ENCODE peak calls at places on chromosomes 3 and 15, in six cellular contexts. One of them, this sample, is unnamed. For H3K27me3, the result is how much of the 10 kb centered on the place peaks cover.

GRCh38 chr15:72050700-72051099 is 67.2 kb downstream of the MYO9A start:
- DNase-seq in CD8-positive, alpha-beta T cell: no peak
- DNase-seq in AG04450: no peak
- DNase-seq in GM23338: no peak
- DNase-seq in K562: no peak
- DNase-seq in psoas muscle: no peak
- DNase-seq in this sample: no peak

GRCh38 chr3:119913021-119913420 is 131.1 kb downstream of the NR1I2 start:
- DNase-seq in CD8-positive, alpha-beta T cell: no peak
- DNase-seq in AG04450: no peak
- DNase-seq in GM23338: peak
- DNase-seq in K562: no peak
- DNase-seq in psoas muscle: no peak
- DNase-seq in this sample: no peak

GRCh38 chr3:55654123-55654787 is 167.1 kb upstream of the WNT5A start:
- DNase-seq in CD8-positive, alpha-beta T cell: no peak
- DNase-seq in AG04450: no peak
- DNase-seq in GM23338: no peak
- DNase-seq in K562: no peak
- DNase-seq in psoas muscle: no peak
- DNase-seq in this sample: no peak

GRCh38 chr3:86837871-86838270 is 153.1 kb downstream of the VGLL3 start:
- DNase-seq in CD8-positive, alpha-beta T cell: no peak
- DNase-seq in AG04450: no peak
- DNase-seq in GM23338: no peak
- DNase-seq in K562: no peak
- DNase-seq in psoas muscle: no peak
- DNase-seq in this sample: no peak

GRCh38 chr3:14562441-14562840 is 22.3 kb upstream of the GRIP2 start:
- DNase-seq in CD8-positive, alpha-beta T cell: no peak
- DNase-seq in AG04450: no peak
- DNase-seq in GM23338: no peak
- DNase-seq in K562: no peak
- DNase-seq in psoas muscle: no peak
- DNase-seq in this sample: no peak

GRCh38 chr3:10926831-10927521 is 65.6 kb upstream of the SLC6A1 start:
- DNase-seq in CD8-positive, alpha-beta T cell: no peak
- DNase-seq in AG04450: no peak
- DNase-seq in GM23338: no peak
- DNase-seq in K562: no peak
- DNase-seq in psoas muscle: no peak
- DNase-seq in this sample: no peak

GRCh38 chr3:45224824-45225464 is 1.1 kb downstream of the TMEM158 start:
- DNase-seq in CD8-positive, alpha-beta T cell: no peak
- DNase-seq in AG04450: peak
- DNase-seq in GM23338: peak
- DNase-seq in K562: peak
- DNase-seq in psoas muscle: peak
- DNase-seq in this sample: no peak

GRCh38 chr15:98970799-98971198 is 36.8 kb downstream of the PGPEP1L start:
- DNase-seq in CD8-positive, alpha-beta T cell: no peak
- DNase-seq in AG04450: no peak
- DNase-seq in GM23338: no peak
- DNase-seq in K562: no peak
- DNase-seq in psoas muscle: no peak
- DNase-seq in this sample: no peak

GRCh38 chr3:16067837-16068471 is 106.5 kb upstream of the GALNT15 start:
- DNase-seq in CD8-positive, alpha-beta T cell: no peak
- DNase-seq in AG04450: no peak
- DNase-seq in GM23338: no peak
- DNase-seq in K562: no peak
- DNase-seq in psoas muscle: no peak
- DNase-seq in this sample: peak

GRCh38 chr3:29153811-29154210 is 127.1 kb upstream of the RBMS3 start:
- DNase-seq in CD8-positive, alpha-beta T cell: no peak
- DNase-seq in AG04450: no peak
- DNase-seq in GM23338: no peak
- DNase-seq in K562: no peak
- DNase-seq in psoas muscle: no peak
- DNase-seq in this sample: no peak

GRCh38 chr3:72008226-72008996 is 223.5 kb upstream of the PROK2 start:
- DNase-seq in CD8-positive, alpha-beta T cell: no peak
- DNase-seq in AG04450: no peak
- DNase-seq in GM23338: no peak
- DNase-seq in K562: no peak
- DNase-seq in psoas muscle: no peak
- DNase-seq in this sample: no peak

GRCh38 chr3:73136941-73137340 is 75.5 kb downstream of the EBLN2 start:
- DNase-seq in CD8-positive, alpha-beta T cell: no peak
- DNase-seq in AG04450: no peak
- DNase-seq in GM23338: no peak
- DNase-seq in K562: no peak
- DNase-seq in psoas muscle: no peak
- DNase-seq in this sample: no peak

GRCh38 chr15:43521419-43521818 is 4.0 kb downstream of the MAP1A start:
- DNase-seq in CD8-positive, alpha-beta T cell: no peak
- DNase-seq in AG04450: no peak
- DNase-seq in GM23338: no peak
- DNase-seq in K562: no peak
- DNase-seq in psoas muscle: no peak
- DNase-seq in this sample: no peak

GRCh38 chr3:195148553-195148952 is 122.4 kb downstream of the XXYLT1 start:
- DNase-seq in CD8-positive, alpha-beta T cell: no peak
- DNase-seq in AG04450: no peak
- DNase-seq in GM23338: no peak
- DNase-seq in K562: no peak
- DNase-seq in psoas muscle: no peak
- DNase-seq in this sample: peak

GRCh38 chr3:143538577-143538981 is 309.7 kb downstream of the SLC9A9 start:
- DNase-seq in CD8-positive, alpha-beta T cell: no peak
- DNase-seq in AG04450: no peak
- DNase-seq in GM23338: no peak
- DNase-seq in K562: no peak
- DNase-seq in psoas muscle: no peak
- DNase-seq in this sample: peak

GRCh38 chr3:86774082-86774691 is 216.8 kb downstream of the VGLL3 start:
- DNase-seq in CD8-positive, alpha-beta T cell: no peak
- DNase-seq in AG04450: no peak
- DNase-seq in GM23338: peak
- DNase-seq in K562: no peak
- DNase-seq in psoas muscle: no peak
- DNase-seq in this sample: no peak

GRCh38 chr3:198079771-198080520 is 119.9 kb downstream of the LMLN start:
- DNase-seq in CD8-positive, alpha-beta T cell: no peak
- DNase-seq in AG04450: no peak
- DNase-seq in GM23338: peak
- DNase-seq in K562: peak
- DNase-seq in psoas muscle: no peak
- DNase-seq in this sample: no peak

GRCh38 chr3:129793947-129794318 is 99.6 kb downstream of the TMCC1 start:
- DNase-seq in CD8-positive, alpha-beta T cell: no peak
- DNase-seq in AG04450: no peak
- DNase-seq in GM23338: peak
- DNase-seq in K562: no peak
- DNase-seq in psoas muscle: no peak
- DNase-seq in this sample: no peak

GRCh38 chr3:183488343-183488742 is 59.9 kb upstream of the MCF2L2 start:
- DNase-seq in CD8-positive, alpha-beta T cell: no peak
- DNase-seq in AG04450: no peak
- DNase-seq in GM23338: no peak
- DNase-seq in K562: no peak
- DNase-seq in psoas muscle: no peak
- DNase-seq in this sample: no peak

GRCh38 chr3:11059090-11059798 is 66.7 kb downstream of the SLC6A1 start:
- DNase-seq in CD8-positive, alpha-beta T cell: no peak
- DNase-seq in AG04450: peak
- DNase-seq in GM23338: peak
- DNase-seq in K562: peak
- DNase-seq in psoas muscle: peak
- DNase-seq in this sample: no peak

GRCh38 chr3:141735789-141736465 is 2.2 kb upstream of the RNF7 start:
- DNase-seq in CD8-positive, alpha-beta T cell: no peak
- DNase-seq in AG04450: no peak
- DNase-seq in GM23338: no peak
- DNase-seq in K562: no peak
- DNase-seq in psoas muscle: no peak
- DNase-seq in this sample: no peak

GRCh38 chr3:100875239-100875638 is 118.0 kb downstream of the ABI3BP start:
- DNase-seq in CD8-positive, alpha-beta T cell: no peak
- DNase-seq in AG04450: no peak
- DNase-seq in GM23338: no peak
- DNase-seq in K562: no peak
- DNase-seq in psoas muscle: no peak
- DNase-seq in this sample: no peak

DNA sequence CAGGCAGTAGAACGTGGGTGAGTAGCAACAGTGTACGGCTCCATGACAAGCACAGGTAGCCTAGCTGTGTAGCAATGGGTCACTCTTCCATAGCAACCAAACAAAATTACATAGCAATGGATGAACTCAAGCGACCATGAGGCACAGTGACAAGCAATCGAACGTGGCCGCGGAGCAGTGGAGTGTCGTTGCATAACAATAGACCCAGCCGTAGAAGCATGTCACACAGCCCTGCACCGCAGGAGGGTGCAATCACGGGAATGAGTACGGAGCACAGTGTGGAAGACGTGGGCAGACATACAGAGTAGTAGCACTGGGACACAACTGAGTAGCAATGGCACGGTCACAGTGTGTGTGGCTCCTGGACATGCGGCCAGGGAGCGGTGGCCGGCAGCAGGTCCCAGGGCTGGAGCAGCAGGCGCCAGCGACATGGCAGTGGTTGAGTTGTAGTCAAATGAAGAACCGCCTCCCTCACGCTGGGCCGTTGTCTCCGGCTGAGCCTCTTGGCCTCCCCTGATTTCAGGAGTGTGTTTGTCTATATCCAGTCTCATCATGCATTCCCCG is 64.0 kb downstream of the CCDC33 start:
- DNase-seq in CD8-positive, alpha-beta T cell: no peak
- DNase-seq in AG04450: no peak
- DNase-seq in GM23338: peak
- DNase-seq in K562: peak
- DNase-seq in psoas muscle: no peak
- DNase-seq in this sample: no peak
- H3K27me3 ChIP-seq in CD8-positive, alpha-beta T cell: under half
- H3K27me3 ChIP-seq in AG04450: half or more
- H3K27me3 ChIP-seq in GM23338: under half
- H3K27me3 ChIP-seq in K562: under half
- H3K27me3 ChIP-seq in psoas muscle: under half
- H3K27me3 ChIP-seq in this sample: under half

DNA sequence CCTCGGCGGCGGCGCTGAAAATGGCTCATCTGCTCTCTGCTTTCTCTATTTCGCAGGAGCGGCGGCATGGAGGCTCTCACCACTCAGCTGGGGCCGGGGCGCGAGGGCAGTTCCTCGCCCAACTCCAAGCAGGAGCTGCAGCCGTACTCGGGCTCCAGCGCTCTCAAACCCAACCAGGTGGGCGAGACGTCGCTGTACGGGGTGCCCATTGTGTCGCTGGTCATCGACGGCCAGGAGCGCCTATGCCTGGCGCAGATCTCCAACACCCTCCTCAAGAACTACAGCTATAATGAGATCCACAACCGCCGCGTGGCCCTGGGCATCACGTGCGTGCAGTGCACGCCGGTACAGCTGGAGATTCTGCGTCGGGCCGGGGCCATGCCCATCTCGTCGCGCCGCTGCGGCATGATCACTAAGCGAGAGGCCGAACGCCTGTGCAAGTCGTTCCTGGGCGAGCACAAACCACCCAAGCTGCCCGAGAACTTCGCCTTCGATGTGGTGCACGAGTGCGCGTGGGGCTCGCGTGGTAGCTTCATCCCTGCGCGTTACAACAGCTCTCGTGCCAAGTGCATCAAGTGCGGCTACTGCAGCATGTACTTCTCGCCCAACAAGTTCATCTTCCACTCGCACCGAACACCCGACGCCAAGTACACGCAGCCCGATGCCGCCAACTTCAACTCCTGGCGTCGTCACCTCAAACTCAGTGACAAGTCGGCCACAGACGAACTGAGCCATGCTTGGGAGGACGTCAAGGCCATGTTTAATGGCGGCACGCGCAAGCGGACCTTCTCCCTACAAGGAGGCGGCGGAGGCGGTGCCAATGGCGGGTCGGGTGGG is 789 bp downstream of the SKOR1 start:
- DNase-seq in CD8-positive, alpha-beta T cell: no peak
- DNase-seq in AG04450: no peak
- DNase-seq in GM23338: peak
- DNase-seq in K562: no peak
- DNase-seq in psoas muscle: peak
- DNase-seq in this sample: no peak
- H3K27me3 ChIP-seq in CD8-positive, alpha-beta T cell: half or more
- H3K27me3 ChIP-seq in AG04450: half or more
- H3K27me3 ChIP-seq in GM23338: half or more
- H3K27me3 ChIP-seq in K562: under half
- H3K27me3 ChIP-seq in psoas muscle: half or more
- H3K27me3 ChIP-seq in this sample: half or more

GRCh38 chr3:8640223-8640622 is 4.4 kb downstream of the SSUH2 start:
- DNase-seq in CD8-positive, alpha-beta T cell: no peak
- DNase-seq in AG04450: no peak
- DNase-seq in GM23338: no peak
- DNase-seq in K562: no peak
- DNase-seq in psoas muscle: no peak
- DNase-seq in this sample: no peak

GRCh38 chr3:8643693-8644365 is 769 bp downstream of the SSUH2 start:
- DNase-seq in CD8-positive, alpha-beta T cell: no peak
- DNase-seq in AG04450: no peak
- DNase-seq in GM23338: no peak
- DNase-seq in K562: no peak
- DNase-seq in psoas muscle: no peak
- DNase-seq in this sample: no peak

GRCh38 chr3:8641472-8641871 is 3.1 kb downstream of the SSUH2 start:
- DNase-seq in CD8-positive, alpha-beta T cell: no peak
- DNase-seq in AG04450: no peak
- DNase-seq in GM23338: peak
- DNase-seq in K562: no peak
- DNase-seq in psoas muscle: no peak
- DNase-seq in this sample: no peak

GRCh38 chr3:8639585-8639984 is 5.0 kb downstream of the SSUH2 start:
- DNase-seq in CD8-positive, alpha-beta T cell: no peak
- DNase-seq in AG04450: no peak
- DNase-seq in GM23338: no peak
- DNase-seq in K562: no peak
- DNase-seq in psoas muscle: no peak
- DNase-seq in this sample: no peak

DNA sequence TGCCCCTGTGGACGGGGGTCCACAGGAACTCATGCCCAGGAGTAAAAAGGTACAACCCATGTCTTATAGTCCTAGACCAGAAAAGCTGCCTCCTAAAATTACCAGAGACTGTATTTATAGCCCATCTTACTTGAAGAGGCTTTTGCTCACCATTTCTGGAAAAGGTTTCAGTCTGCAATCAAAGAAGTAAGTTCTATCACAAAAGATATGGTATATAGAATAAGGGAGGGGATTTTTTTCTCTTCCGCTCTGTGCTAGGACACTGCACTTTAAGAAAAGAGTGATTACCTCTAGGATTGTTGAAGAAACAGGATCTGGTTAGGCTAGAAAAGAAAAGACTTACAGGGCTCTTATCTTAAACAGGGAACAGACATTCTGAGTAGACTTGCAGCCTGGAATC is 2.6 kb downstream of the SSUH2 start:
- DNase-seq in CD8-positive, alpha-beta T cell: no peak
- DNase-seq in AG04450: no peak
- DNase-seq in GM23338: no peak
- DNase-seq in K562: no peak
- DNase-seq in psoas muscle: no peak
- DNase-seq in this sample: no peak
- H3K27me3 ChIP-seq in CD8-positive, alpha-beta T cell: under half
- H3K27me3 ChIP-seq in AG04450: half or more
- H3K27me3 ChIP-seq in GM23338: under half
- H3K27me3 ChIP-seq in K562: under half
- H3K27me3 ChIP-seq in psoas muscle: under half
- H3K27me3 ChIP-seq in this sample: under half

GRCh38 chr15:41987246-41987924 is 15.0 kb upstream of the EHD4 start:
- DNase-seq in CD8-positive, alpha-beta T cell: no peak
- DNase-seq in AG04450: no peak
- DNase-seq in GM23338: no peak
- DNase-seq in K562: no peak
- DNase-seq in psoas muscle: peak
- DNase-seq in this sample: no peak
- H3K27me3 ChIP-seq in CD8-positive, alpha-beta T cell: under half
- H3K27me3 ChIP-seq in AG04450: under half
- H3K27me3 ChIP-seq in GM23338: under half
- H3K27me3 ChIP-seq in K562: under half
- H3K27me3 ChIP-seq in psoas muscle: under half
- H3K27me3 ChIP-seq in this sample: under half

This sample was measured in BJ.